ENCODE peak calls at places on chromosome 13, in ten cellular contexts. S, O, H, R, T, L, J, Y, P and F are unnamed samples.

GRCh38 chr13:50197705-50198104 is 182.5 kb downstream of the KCNRG start:
- DNase-seq in P (no peak), Y (no peak), R (peak), T (peak), S (no peak), O (no peak), H (no peak), J (no peak), L (no peak), F (no peak)

GRCh38 chr13:114017028-114017630 is 43.3 kb upstream of the C13orf46 start:
- DNase-seq in R (peak), S (no peak), T (peak), Y (no peak), O (no peak), J (no peak), L (peak), H (no peak), P (no peak), F (no peak)

GRCh38 chr13:73958657-73959397 is 175.4 kb downstream of the KLF12 start:
- DNase-seq in O (no peak), P (no peak), Y (no peak), R (no peak), H (no peak), J (no peak), L (no peak), S (no peak), T (no peak), F (no peak)

GRCh38 chr13:27712421-27712820 is 79.9 kb upstream of the GSX1 start:
- DNase-seq in L (no peak), Y (no peak), P (peak), T (no peak), J (no peak), O (no peak), H (no peak), R (peak), S (peak), F (no peak)

GRCh38 chr13:74068471-74068870 is 65.7 kb downstream of the KLF12 start:
- DNase-seq in P (no peak), S (no peak), Y (no peak), R (no peak), T (no peak), O (no peak), J (no peak), L (no peak), H (no peak), F (no peak)

GRCh38 chr13:48531416-48532145 is 1.3 kb downstream of the RCBTB2 start:
- DNase-seq in O (peak), J (no peak), Y (no peak), S (peak), T (no peak), L (peak), P (peak), R (no peak), H (no peak), F (no peak)

GRCh38 chr13:52449323-52450011 is 967 bp downstream of the VPS36 start:
- DNase-seq in H (no peak), Y (no peak), T (no peak), S (no peak), O (no peak), J (no peak), R (no peak), L (no peak), P (peak), F (no peak)

GRCh38 chr13:113860051-113860471 is 3.8 kb downstream of the GAS6 start:
- DNase-seq in J (no peak), L (no peak), R (no peak), O (no peak), S (no peak), T (no peak), H (no peak), P (no peak), Y (no peak), F (no peak)

GRCh38 chr13:36673838-36674326 is at the start of gene SERTM1:
- DNase-seq in L (peak), J (peak), R (no peak), O (no peak), Y (no peak), H (no peak), P (no peak), S (peak), T (peak), F (no peak)

GRCh38 chr13:97130201-97130600 is 91.9 kb upstream of the MBNL2 start:
- DNase-seq in J (no peak), T (no peak), H (no peak), O (no peak), Y (no peak), R (peak), L (no peak), S (no peak), P (no peak), F (no peak)

GRCh38 chr13:57813641-57814040 is 182.1 kb downstream of the PCDH17 start:
- DNase-seq in S (no peak), O (no peak), J (no peak), T (no peak), R (no peak), H (no peak), P (no peak), L (peak), Y (no peak), F (no peak)